ENCODE peak calls at places on chromosome 11, in seven cellular contexts. I, Y, O, V, U, M and N are unnamed samples.

GRCh38 chr11:31655483-31655882 is 145.9 kb downstream of the ELP4 start:
- DNase-seq in I (no peak), Y (no peak), O (peak; percentile 85), V (peak; percentile 29), U (peak; percentile 69), M (no peak), N (peak; percentile 41)

GRCh38 chr11:26761382-26761781 is 39.5 kb upstream of the SLC5A12 start:
- DNase-seq in I (no peak), Y (no peak), O (no peak), V (peak; percentile 62), U (no peak), M (no peak), N (no peak)

GRCh38 chr11:76897233-76897632 is 36.5 kb downstream of the ACER3 start:
- DNase-seq in I (no peak), Y (no peak), O (no peak), V (no peak), U (no peak), M (no peak), N (no peak)

GRCh38 chr11:9662273-9662672 is 1.6 kb upstream of the SWAP70 start:
- DNase-seq in I (no peak), Y (no peak), O (no peak), V (no peak), U (peak; percentile 18), M (no peak), N (no peak)

GRCh38 chr11:69718147-69718546 is 14.3 kb upstream of the FGF19 start:
- DNase-seq in I (peak; percentile 80), Y (peak; percentile 89), O (peak; percentile 23), V (peak; percentile 91), U (peak; percentile 70), M (peak; percentile 77), N (peak; percentile 58)

GRCh38 chr11:22879615-22880014 is 19.3 kb upstream of the CCDC179 start:
- DNase-seq in I (no peak), Y (no peak), O (peak; percentile 40), V (no peak), U (peak; percentile 65), M (no peak), N (no peak)

GRCh38 chr11:60764879-60765278 is 8.2 kb downstream of the MS4A15 start:
- DNase-seq in I (no peak), Y (no peak), O (no peak), V (peak; percentile 64), U (peak; percentile 36), M (no peak), N (no peak)

GRCh38 chr11:108663154-108663877 is 1.6 kb upstream of the DDX10 start:
- DNase-seq in I (no peak), Y (no peak), O (no peak), V (no peak), U (no peak), M (no peak), N (no peak)

GRCh38 chr11:108592591-108593213 is 866 bp downstream of the EXPH5 start:
- DNase-seq in I (peak; percentile 17), Y (peak; percentile 40), O (no peak), V (no peak), U (peak; percentile 73), M (no peak), N (peak; percentile 21)

GRCh38 chr11:75537740-75538139 is 12.0 kb upstream of the GDPD5 start:
- DNase-seq in I (no peak), Y (no peak), O (no peak), V (peak; percentile 83), U (no peak), M (no peak), N (no peak)

GRCh38 chr11:45451766-45452440 is 165.8 kb upstream of the SYT13 start:
- DNase-seq in I (no peak), Y (no peak), O (peak; percentile 5), V (no peak), U (no peak), M (no peak), N (peak; percentile 11)

GRCh38 chr11:80593981-80594380 is 1153.2 kb upstream of the TENM4 start:
- DNase-seq in I (no peak), Y (no peak), O (peak; percentile 44), V (peak; percentile 67), U (peak; percentile 29), M (no peak), N (peak; percentile 80)

GRCh38 chr11:123483058-123483457 is 53.0 kb downstream of the GRAMD1B start:
- DNase-seq in I (no peak), Y (no peak), O (peak; percentile 70), V (no peak), U (peak; percentile 85), M (no peak), N (no peak)

GRCh38 chr11:106533046-106533445 is 455.6 kb downstream of the AASDHPPT start:
- DNase-seq in I (no peak), Y (no peak), O (no peak), V (no peak), U (no peak), M (no peak), N (no peak)

GRCh38 chr11:5234390-5234834 is at the start of gene HBD:
- DNase-seq in I (no peak), Y (no peak), O (peak; percentile 61), V (no peak), U (no peak), M (no peak), N (peak; percentile 67)

GRCh38 chr11:76316726-76317125 is 64.2 kb downstream of the THAP12 start:
- DNase-seq in I (no peak), Y (no peak), O (no peak), V (no peak), U (peak; percentile 69), M (no peak), N (peak; percentile 57)

GRCh38 chr11:59666969-59667368 is 1.9 kb downstream of the PATL1 start:
- DNase-seq in I (no peak), Y (no peak), O (peak; percentile 15), V (no peak), U (peak; percentile 16), M (no peak), N (peak; percentile 40)

GRCh38 chr11:64489831-64490441 is 101.1 kb upstream of the SLC22A12 start:
- DNase-seq in I (peak; percentile 77), Y (peak; percentile 78), O (peak; percentile 7), V (peak; percentile 62), U (peak; percentile 68), M (peak; percentile 5), N (peak; percentile 14)

GRCh38 chr11:115636686-115637555 is 132.7 kb upstream of the CADM1 start:
- DNase-seq in I (no peak), Y (no peak), O (no peak), V (no peak), U (no peak), M (no peak), N (no peak)

GRCh38 chr11:119876841-119877240 is 147.8 kb upstream of the NECTIN1 start:
- DNase-seq in I (no peak), Y (no peak), O (no peak), V (no peak), U (no peak), M (no peak), N (no peak)

GRCh38 chr11:134513585-134514120 is 101.6 kb upstream of the B3GAT1 start:
- DNase-seq in I (no peak), Y (no peak), O (no peak), V (no peak), U (no peak), M (no peak), N (no peak)

GRCh38 chr11:65663634-65664200 is 1.0 kb upstream of the RELA start:
- DNase-seq in I (no peak), Y (no peak), O (peak; percentile 52), V (no peak), U (peak; percentile 50), M (no peak), N (peak; percentile 87)

GRCh38 chr11:129375731-129376657 is at the start of gene BARX2:
- DNase-seq in I (peak; percentile 74), Y (peak; percentile 75), O (peak; percentile 54), V (peak; percentile 92), U (peak; percentile 79), M (no peak), N (peak; percentile 57)

DNA sequence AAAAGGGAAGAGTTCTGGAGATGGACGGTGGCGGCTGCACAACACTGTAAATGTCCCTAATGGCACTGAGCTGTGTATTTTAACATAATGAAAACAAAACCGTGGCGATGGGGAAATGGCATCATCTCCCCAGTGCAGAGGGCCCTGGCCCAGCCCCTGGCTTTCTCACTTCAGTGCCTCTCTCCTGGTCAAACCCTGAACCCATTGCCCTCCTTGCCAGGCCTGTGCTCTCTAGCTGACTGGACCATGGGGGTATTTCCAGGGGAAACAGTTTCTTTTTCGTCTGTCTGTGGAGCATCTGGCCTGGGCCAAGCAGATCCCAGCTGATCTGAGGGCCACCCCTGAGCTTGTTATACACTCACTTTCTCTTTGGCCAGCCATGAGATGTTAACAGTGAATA is 17.4 kb upstream of the NAP1L4 start:
- DNase-seq in I (no peak), Y (no peak), O (no peak), V (no peak), U (no peak), M (no peak), N (no peak)
- H4K8ac ChIP-seq in I (no peak overlapping the region), Y (no peak overlapping the region), O (no peak overlapping the region), V (no peak overlapping the region), U (no peak overlapping the region), M (no peak overlapping the region), N (no peak overlapping the region)

GRCh38 chr11:90234977-90235376 is 12.1 kb upstream of the CHORDC1 start:
- DNase-seq in I (no peak), Y (no peak), O (no peak), V (no peak), U (no peak), M (no peak), N (no peak)
- H2AK5ac ChIP-seq in I (no peak overlapping the region), Y (no peak overlapping the region), O (no peak overlapping the region), V (no peak overlapping the region), U (no peak overlapping the region), M (no peak overlapping the region), N (no peak overlapping the region)

DNA sequence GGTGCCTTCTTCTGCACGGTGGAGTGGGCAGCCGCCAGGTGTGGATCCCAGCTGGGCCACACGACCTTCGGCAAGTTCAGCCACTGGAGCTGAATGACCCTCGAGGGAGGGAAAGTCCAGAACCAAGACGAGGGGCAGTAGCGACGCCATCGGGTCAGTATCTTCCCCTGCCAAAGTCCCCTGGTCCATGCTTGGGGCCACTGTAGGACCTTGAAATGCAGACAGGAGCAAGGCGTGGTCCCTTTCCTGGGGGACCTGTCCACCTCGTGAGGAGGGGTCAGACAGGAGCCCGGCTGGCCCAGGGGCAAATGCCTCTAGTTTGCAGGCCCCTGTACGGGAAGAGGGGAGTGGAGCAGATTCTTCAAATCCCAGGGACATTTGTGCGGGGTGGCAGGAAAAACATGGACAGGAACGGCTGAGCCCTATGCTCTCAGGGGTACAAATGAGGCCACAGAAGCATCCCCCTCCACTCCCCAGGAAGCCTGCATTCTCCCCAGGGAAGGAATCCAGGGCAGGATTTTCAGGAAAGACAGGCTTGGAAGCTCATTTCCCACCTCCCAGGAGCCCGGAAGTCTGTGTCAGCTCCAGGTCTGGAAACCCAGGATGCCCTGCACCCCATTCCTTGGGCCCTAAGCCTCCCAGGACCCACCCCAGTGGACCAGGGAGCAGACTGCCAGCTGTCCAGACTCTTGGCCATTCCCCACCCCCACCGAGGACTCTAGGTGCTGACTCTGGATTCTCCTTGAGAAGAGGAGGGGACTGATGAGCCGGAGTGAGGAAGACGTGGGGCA is 6.6 kb downstream of the SHANK2 start:
- DNase-seq in I (no peak), Y (peak; percentile 69), O (no peak), V (peak; percentile 70), U (peak; percentile 81), M (no peak), N (no peak)
- H3K79me1 ChIP-seq in I (no peaks in the 10 kb centered on the region), Y (peaks cover 9% of the 10 kb centered on the region), O (no peaks in the 10 kb centered on the region), V (peaks cover 6% of the 10 kb centered on the region), U (peaks cover 45% of the 10 kb centered on the region), M (peaks cover 11% of the 10 kb centered on the region), N (peaks cover 33% of the 10 kb centered on the region)

GRCh38 chr11:17214338-17214737 is 6.6 kb upstream of the PIK3C2A start:
- DNase-seq in I (no peak), Y (no peak), O (no peak), V (no peak), U (no peak), M (no peak), N (no peak)
- H4K8ac ChIP-seq in I (no peak overlapping the region), Y (no peak overlapping the region), O (no peak overlapping the region), V (no peak overlapping the region), U (no peak overlapping the region), M (no peak overlapping the region), N (no peak overlapping the region)

GRCh38 chr11:67486481-67487195 is 3.8 kb downstream of the AIP start:
- DNase-seq in I (no peak), Y (no peak), O (no peak), V (no peak), U (no peak), M (no peak), N (no peak)
- H2AK5ac ChIP-seq in I (no peak overlapping the region), Y (no peak overlapping the region), O (no peak overlapping the region), V (no peak overlapping the region), U (no peak overlapping the region), M (no peak overlapping the region), N (no peak overlapping the region)